ENCODE peak calls at places on chromosome X, in four cellular contexts. One of them, this sample, is unnamed.

GRCh38 chrX:29435396-29435795 is 780.0 kb upstream of the MAGEB2 start:
- DNase-seq in IMR-90: peak
- DNase-seq in HCT116: no peak
- DNase-seq in Peyer's patch: no peak
- DNase-seq in this sample: peak

GRCh38 chrX:131332331-131332730 is 43.2 kb upstream of the IGSF1 start:
- DNase-seq in IMR-90: no peak
- DNase-seq in HCT116: no peak
- DNase-seq in Peyer's patch: no peak
- DNase-seq in this sample: no peak

GRCh38 chrX:47214435-47215077 is 3.9 kb upstream of the CDK16 start:
- DNase-seq in IMR-90: no peak
- DNase-seq in HCT116: no peak
- DNase-seq in Peyer's patch: no peak
- DNase-seq in this sample: no peak

GRCh38 chrX:35841872-35842271 is 43.7 kb downstream of the MAGEB16 start:
- DNase-seq in IMR-90: no peak
- DNase-seq in HCT116: no peak
- DNase-seq in Peyer's patch: no peak
- DNase-seq in this sample: no peak

GRCh38 chrX:21735038-21735752 is 22.7 kb downstream of the SMPX start:
- DNase-seq in IMR-90: peak
- DNase-seq in HCT116: no peak
- DNase-seq in Peyer's patch: no peak
- DNase-seq in this sample: peak

GRCh38 chrX:34778961-34779360 is 121.9 kb upstream of the TMEM47 start:
- DNase-seq in IMR-90: peak
- DNase-seq in HCT116: no peak
- DNase-seq in Peyer's patch: no peak
- DNase-seq in this sample: peak

GRCh38 chrX:32532282-32532681 is 679.1 kb downstream of the DMD start:
- DNase-seq in IMR-90: no peak
- DNase-seq in HCT116: no peak
- DNase-seq in Peyer's patch: no peak
- DNase-seq in this sample: peak

GRCh38 chrX:23879380-23880090 is 28.2 kb downstream of the APOO start:
- DNase-seq in IMR-90: no peak
- DNase-seq in HCT116: no peak
- DNase-seq in Peyer's patch: no peak
- DNase-seq in this sample: no peak

GRCh38 chrX:134716620-134717012 is 58.3 kb upstream of the PLAC1 start:
- DNase-seq in IMR-90: no peak
- DNase-seq in HCT116: no peak
- DNase-seq in Peyer's patch: no peak
- DNase-seq in this sample: no peak

GRCh38 chrX:134315893-134316292 is 78.9 kb downstream of the CCDC160 start:
- DNase-seq in IMR-90: no peak
- DNase-seq in HCT116: no peak
- DNase-seq in Peyer's patch: no peak
- DNase-seq in this sample: no peak

GRCh38 chrX:110402091-110402854 is 43.6 kb downstream of the RTL9 start:
- DNase-seq in IMR-90: peak
- DNase-seq in HCT116: no peak
- DNase-seq in Peyer's patch: no peak
- DNase-seq in this sample: peak

GRCh38 chrX:9515973-9516538 is 51.2 kb downstream of the TBL1X start:
- DNase-seq in IMR-90: no peak
- DNase-seq in HCT116: no peak
- DNase-seq in Peyer's patch: no peak
- DNase-seq in this sample: peak

GRCh38 chrX:69163936-69164741 is 1.1 kb downstream of the PJA1 start:
- DNase-seq in IMR-90: no peak
- DNase-seq in HCT116: no peak
- DNase-seq in Peyer's patch: no peak
- DNase-seq in this sample: no peak

GRCh38 chrX:138996268-138996667 is 284.8 kb upstream of the FGF13 start:
- DNase-seq in IMR-90: no peak
- DNase-seq in HCT116: no peak
- DNase-seq in Peyer's patch: no peak
- DNase-seq in this sample: no peak

GRCh38 chrX:7055386-7056137 is 92.0 kb upstream of the STS start:
- DNase-seq in IMR-90: no peak
- DNase-seq in HCT116: no peak
- DNase-seq in Peyer's patch: no peak
- DNase-seq in this sample: no peak

GRCh38 chrX:97524997-97525396 is 641.3 kb downstream of the RPA4 start:
- DNase-seq in IMR-90: no peak
- DNase-seq in HCT116: no peak
- DNase-seq in Peyer's patch: no peak
- DNase-seq in this sample: peak

GRCh38 chrX:107935664-107936433 is 46.3 kb downstream of the TEX13B start:
- DNase-seq in IMR-90: no peak
- DNase-seq in HCT116: no peak
- DNase-seq in Peyer's patch: no peak
- DNase-seq in this sample: peak

GRCh38 chrX:151370906-151371305 is 26.1 kb upstream of the VMA21 start:
- DNase-seq in IMR-90: no peak
- DNase-seq in HCT116: no peak
- DNase-seq in Peyer's patch: no peak
- DNase-seq in this sample: peak

GRCh38 chrX:137194164-137194563 is 160.4 kb upstream of the GPR101 start:
- DNase-seq in IMR-90: peak
- DNase-seq in HCT116: peak
- DNase-seq in Peyer's patch: no peak
- DNase-seq in this sample: peak

GRCh38 chrX:97740886-97741285 is 857.2 kb downstream of the RPA4 start:
- DNase-seq in IMR-90: no peak
- DNase-seq in HCT116: no peak
- DNase-seq in Peyer's patch: no peak
- DNase-seq in this sample: no peak

GRCh38 chrX:40176256-40176978 is 78.7 kb upstream of the BCOR start:
- DNase-seq in IMR-90: no peak
- DNase-seq in HCT116: no peak
- DNase-seq in Peyer's patch: peak
- DNase-seq in this sample: peak

GRCh38 chrX:40179333-40179732 is 81.6 kb upstream of the BCOR start:
- DNase-seq in IMR-90: no peak
- DNase-seq in HCT116: no peak
- DNase-seq in Peyer's patch: no peak
- DNase-seq in this sample: no peak

GRCh38 chrX:40177489-40177888 is 79.7 kb upstream of the BCOR start:
- DNase-seq in IMR-90: no peak
- DNase-seq in HCT116: no peak
- DNase-seq in Peyer's patch: no peak
- DNase-seq in this sample: no peak

GRCh38 chrX:40176979-40177430 is 79.2 kb upstream of the BCOR start:
- DNase-seq in IMR-90: no peak
- DNase-seq in HCT116: no peak
- DNase-seq in Peyer's patch: no peak
- DNase-seq in this sample: no peak

GRCh38 chrX:40177942-40178715 is 80.4 kb upstream of the BCOR start:
- DNase-seq in IMR-90: no peak
- DNase-seq in HCT116: no peak
- DNase-seq in Peyer's patch: no peak
- DNase-seq in this sample: no peak
- H3K4me3 ChIP-seq in IMR-90: no peak
- H3K4me3 ChIP-seq in HCT116: no peak
- H3K4me3 ChIP-seq in Peyer's patch: no peak
- H3K4me3 ChIP-seq in this sample: no peak

DNA sequence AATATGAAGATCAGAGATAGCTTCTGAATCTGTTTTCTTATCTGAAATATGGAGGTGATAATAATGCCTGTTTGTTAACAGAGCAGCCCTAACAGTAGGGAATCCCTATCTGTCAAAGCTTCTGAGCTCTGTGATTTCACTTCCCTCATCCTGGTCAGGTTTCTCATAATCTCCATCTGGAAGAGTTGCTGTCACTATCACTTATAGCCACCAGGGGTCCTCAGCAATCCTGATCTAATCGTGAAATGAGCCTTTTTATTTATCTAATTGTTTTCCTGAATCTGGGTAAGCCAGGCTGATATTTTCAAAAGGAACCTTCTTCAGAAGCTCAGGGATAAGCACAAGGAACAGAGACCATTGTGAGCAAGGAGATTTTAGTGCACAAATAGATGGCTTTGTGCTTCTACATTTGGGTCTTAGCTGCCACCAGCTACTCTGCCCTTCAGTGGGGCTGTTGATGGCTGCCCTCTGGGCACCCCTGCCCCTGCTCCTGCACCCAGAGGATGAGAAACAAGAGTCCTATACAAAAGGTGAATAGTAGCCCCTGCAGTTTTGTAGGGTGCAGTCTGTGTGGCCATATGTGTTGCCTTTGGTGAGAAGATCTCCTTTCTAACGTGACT is 196.4 kb upstream of the RADX start:
- DNase-seq in IMR-90: peak
- DNase-seq in HCT116: peak
- DNase-seq in Peyer's patch: no peak
- DNase-seq in this sample: peak
- TF ChIP-seq CTCF in IMR-90: peak
- TF ChIP-seq CTCF in HCT116: peak
- TF ChIP-seq CTCF in Peyer's patch: peak
- TF ChIP-seq CTCF in this sample: peak

GRCh38 chrX:30643313-30643821 is 9.9 kb upstream of the GK start:
- DNase-seq in IMR-90: peak
- DNase-seq in HCT116: no peak
- DNase-seq in Peyer's patch: no peak
- DNase-seq in this sample: peak
- H3K4me3 ChIP-seq in IMR-90: no peak
- H3K4me3 ChIP-seq in HCT116: no peak
- H3K4me3 ChIP-seq in Peyer's patch: no peak
- H3K4me3 ChIP-seq in this sample: no peak

GRCh38 chrX:19040373-19040772 is 56.5 kb upstream of the PHKA2 start:
- DNase-seq in IMR-90: no peak
- DNase-seq in HCT116: peak
- DNase-seq in Peyer's patch: no peak
- DNase-seq in this sample: no peak
- TF ChIP-seq CTCF in IMR-90: peak
- TF ChIP-seq CTCF in HCT116: no peak
- TF ChIP-seq CTCF in Peyer's patch: no peak
- TF ChIP-seq CTCF in this sample: peak

DNA sequence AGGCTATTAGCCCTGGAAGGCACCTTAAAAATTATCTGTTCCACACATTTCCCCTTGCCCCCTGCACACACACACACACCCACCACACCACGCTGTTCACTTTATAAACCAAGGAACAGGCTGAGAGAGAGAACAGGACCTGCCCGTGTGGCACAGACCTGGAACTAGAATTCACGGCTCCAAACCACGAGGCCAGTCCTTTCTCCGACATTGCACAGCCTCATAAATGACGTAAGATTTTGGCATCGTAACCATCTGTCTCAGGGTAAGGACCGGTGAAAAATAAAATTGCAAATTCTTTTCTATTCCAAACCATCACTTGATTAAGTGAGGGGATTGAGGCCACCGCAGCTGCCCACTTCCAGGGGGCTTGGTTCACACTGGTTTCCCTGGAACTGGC is 330.3 kb downstream of the BCOR start:
- DNase-seq in IMR-90: peak
- DNase-seq in HCT116: no peak
- DNase-seq in Peyer's patch: no peak
- DNase-seq in this sample: no peak
- H3K4me3 ChIP-seq in IMR-90: no peak
- H3K4me3 ChIP-seq in HCT116: no peak
- H3K4me3 ChIP-seq in Peyer's patch: no peak
- H3K4me3 ChIP-seq in this sample: no peak

DNA sequence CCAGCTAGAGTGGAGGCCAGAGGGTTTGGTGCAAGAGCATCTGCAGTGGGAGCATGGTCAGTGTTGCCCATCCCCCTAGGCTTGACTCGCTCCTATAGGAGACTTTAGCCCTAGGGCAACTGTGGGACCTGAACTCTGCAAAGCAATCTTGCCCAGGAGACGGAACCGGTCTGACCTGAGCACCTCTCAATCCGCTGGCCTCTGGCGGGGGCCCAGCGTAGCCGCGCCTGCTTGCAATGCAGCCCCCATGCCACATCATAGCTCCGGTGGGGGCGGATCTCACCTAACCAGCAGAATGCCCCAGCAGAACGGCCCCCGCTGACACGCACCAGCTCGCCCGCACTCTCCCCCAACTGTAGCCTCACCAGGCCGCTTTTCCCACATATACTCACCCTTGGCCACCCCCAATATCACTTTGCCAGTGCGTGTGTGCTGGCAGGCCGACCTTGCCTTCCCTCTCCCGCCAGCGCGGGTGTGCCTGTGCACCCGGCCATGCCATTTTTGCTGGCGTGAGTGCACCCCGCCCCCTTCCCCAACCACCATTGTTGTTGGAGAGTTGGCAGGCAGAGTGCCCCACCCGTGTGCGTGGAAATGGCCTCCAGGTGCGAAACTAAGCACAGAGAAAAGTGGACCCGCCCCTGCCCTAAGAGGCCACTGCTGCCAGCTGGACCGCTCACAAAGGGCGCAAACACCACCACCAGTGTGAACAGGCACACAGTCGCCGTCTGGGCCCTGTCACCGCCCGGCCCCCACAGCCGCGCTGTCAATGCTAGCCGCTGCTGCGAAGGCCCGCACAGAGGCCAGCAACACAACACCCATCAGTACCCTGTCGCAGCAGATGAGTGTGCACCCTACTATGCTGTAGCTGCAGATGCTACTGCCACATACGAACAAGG is 5.9 kb downstream of the BEX4 start:
- DNase-seq in IMR-90: no peak
- DNase-seq in HCT116: no peak
- DNase-seq in Peyer's patch: no peak
- DNase-seq in this sample: no peak
- TF ChIP-seq CTCF in IMR-90: no peak
- TF ChIP-seq CTCF in HCT116: no peak
- TF ChIP-seq CTCF in Peyer's patch: no peak
- TF ChIP-seq CTCF in this sample: no peak

DNA sequence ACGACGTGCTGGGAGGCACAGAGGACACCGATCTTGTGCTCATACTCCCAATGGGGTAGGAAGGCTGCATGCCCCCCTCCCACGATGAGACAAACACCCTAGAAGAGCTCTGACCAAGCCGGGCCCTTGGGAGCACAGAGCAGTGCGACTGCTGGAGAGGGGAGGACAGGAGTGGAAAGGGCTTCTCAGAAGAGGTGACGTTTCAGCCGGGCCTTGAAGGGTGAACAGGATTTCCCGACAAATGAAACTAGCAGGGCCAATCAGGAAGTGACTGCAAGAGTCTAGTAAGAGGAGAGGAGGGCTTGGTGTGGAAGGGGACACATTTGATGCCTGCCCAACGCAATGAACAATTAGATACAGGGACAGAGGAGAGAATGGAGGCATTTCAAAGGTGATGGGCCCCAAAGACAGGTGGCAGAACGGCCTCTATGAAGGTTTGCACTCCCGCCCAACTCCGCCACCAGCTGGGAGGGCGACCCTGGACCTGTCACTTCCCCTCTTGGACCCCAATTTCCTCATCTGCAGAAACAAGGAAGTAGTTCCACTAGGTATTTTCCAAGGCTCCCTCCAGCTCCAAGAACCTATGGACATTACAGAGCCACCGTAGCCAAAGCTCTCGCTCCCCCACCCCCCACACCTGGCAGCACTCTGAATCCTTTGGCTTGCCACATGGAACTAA is 3.9 kb downstream of the HCFC1 start:
- DNase-seq in IMR-90: no peak
- DNase-seq in HCT116: no peak
- DNase-seq in Peyer's patch: no peak
- DNase-seq in this sample: no peak
- H3K4me3 ChIP-seq in IMR-90: no peak
- H3K4me3 ChIP-seq in HCT116: no peak
- H3K4me3 ChIP-seq in Peyer's patch: peak
- H3K4me3 ChIP-seq in this sample: no peak

GRCh38 chrX:53354669-53355068 is 67.8 kb downstream of the SMC1A start:
- DNase-seq in IMR-90: peak
- DNase-seq in HCT116: no peak
- DNase-seq in Peyer's patch: no peak
- DNase-seq in this sample: peak
- TF ChIP-seq CTCF in IMR-90: peak
- TF ChIP-seq CTCF in HCT116: no peak
- TF ChIP-seq CTCF in Peyer's patch: no peak
- TF ChIP-seq CTCF in this sample: peak

This sample was measured in fibroblast of pulmonary artery.